ENCODE peak calls at places on chromosome 16, in ten cellular contexts. Y is activated gamma-delta T cell treated with Interleukin-2 at 50 U/mL for 16 hours; Z is dermis blood vessel endothelial cell; R is fibroblast of the aortic adventitia; F is mucosa of descending colon; D is NCI-H774; C is brain microvascular endothelial cell; X is adrenal gland; A is type B pancreatic cell; H is activated naive CD8-positive, alpha-beta T cell treated with anti-CD3 and anti-CD28 coated beads for 36 hours. J is an unnamed sample.
A peak's percentile ranks its signal among the peaks of the same experiment; 100 is the strongest.

GRCh38 chr16:81604960-81605383 is 160.4 kb downstream of the CMIP start:
- DNase-seq in R (peak; percentile 60), Z (peak; percentile 70), D (peak; percentile 16), X (no peak), F (no peak), C (peak; percentile 88), A (no peak), H (no peak), Y (no peak), J (no peak)

GRCh38 chr16:81618661-81619060 is 160.4 kb upstream of the PLCG2 start:
- DNase-seq in X (no peak), F (no peak), Z (no peak), C (no peak), Y (no peak), A (no peak), D (peak; percentile 30), H (no peak), R (no peak), J (no peak)

GRCh38 chr16:68590201-68590994 is 51.3 kb downstream of the ZFP90 start:
- DNase-seq in C (peak; percentile 42), R (peak; percentile 10), F (peak; percentile 64), D (no peak), H (peak; percentile 71), Y (peak; percentile 47), Z (peak; percentile 79), A (peak; percentile 81), X (peak; percentile 52), J (peak; percentile 83)

GRCh38 chr16:27326738-27327585 is 13.2 kb downstream of the IL4R start:
- DNase-seq in H (peak; percentile 58), Z (peak; percentile 84), A (no peak), F (peak; percentile 75), Y (no peak), C (peak; percentile 93), R (peak; percentile 96), D (no peak), X (peak; percentile 97), J (no peak)

GRCh38 chr16:51685498-51685897 is 534.4 kb upstream of the SALL1 start:
- DNase-seq in R (no peak), F (no peak), Z (no peak), H (no peak), Y (no peak), C (no peak), A (no peak), D (no peak), X (no peak), J (no peak)

GRCh38 chr16:57723170-57723569 is 12.4 kb upstream of the KATNB1 start:
- DNase-seq in Y (no peak), A (no peak), H (no peak), D (no peak), Z (peak; percentile 49), C (no peak), X (peak; percentile 17), F (no peak), R (no peak), J (peak; percentile 38)

GRCh38 chr16:35480988-35481387 is 2021.6 kb downstream of the TP53TG3F start:
- DNase-seq in Y (no peak), R (no peak), A (no peak), Z (no peak), H (no peak), F (no peak), C (no peak), D (no peak), X (no peak), J (no peak)

GRCh38 chr16:71626018-71626857 is at the start of gene MARVELD3:
- DNase-seq in R (no peak), F (peak; percentile 97), X (peak; percentile 4), D (peak; percentile 42), C (no peak), H (peak; percentile 30), Y (peak; percentile 12), A (peak; percentile 90), Z (no peak), J (no peak)

GRCh38 chr16:89710709-89711564 is 9.4 kb upstream of the SPATA2L start:
- DNase-seq in A (no peak), X (no peak), Z (no peak), R (no peak), Y (no peak), F (no peak), C (no peak), H (no peak), D (no peak), J (no peak)

GRCh38 chr16:23635958-23636357 is 5.2 kb downstream of the PALB2 start:
- DNase-seq in R (no peak), H (no peak), D (no peak), X (no peak), A (no peak), Z (no peak), C (no peak), Y (no peak), F (no peak), J (no peak)

GRCh38 chr16:6165330-6165984 is 1067.9 kb upstream of the EEF2KMT start:
- DNase-seq in R (no peak), Z (no peak), A (no peak), F (no peak), D (no peak), C (no peak), X (no peak), H (no peak), Y (no peak), J (no peak)

GRCh38 chr16:50315346-50315997 is 49.1 kb downstream of the ADCY7 start:
- DNase-seq in X (no peak), A (no peak), F (no peak), Y (no peak), C (no peak), D (no peak), Z (no peak), H (no peak), R (peak; percentile 9), J (no peak)

GRCh38 chr16:5315914-5316313 is 218.3 kb upstream of the EEF2KMT start:
- DNase-seq in R (no peak), H (no peak), F (no peak), X (no peak), Y (no peak), D (no peak), A (no peak), Z (no peak), C (no peak), J (no peak)

GRCh38 chr16:57875347-57875746 is 73.1 kb upstream of the KIFC3 start:
- DNase-seq in H (no peak), F (no peak), Z (no peak), R (no peak), X (no peak), A (no peak), Y (no peak), D (no peak), C (no peak), J (no peak)

GRCh38 chr16:88461291-88462269 is 8.5 kb downstream of the ZFPM1 start:
- DNase-seq in R (no peak), X (peak; percentile 49), D (no peak), Y (no peak), F (no peak), H (no peak), C (no peak), A (no peak), Z (no peak), J (no peak)

GRCh38 chr16:3017262-3017805 is 649 bp downstream of the CLDN6 start:
- DNase-seq in D (no peak), Y (no peak), A (no peak), R (no peak), C (no peak), F (no peak), H (no peak), X (no peak), Z (no peak), J (no peak)

GRCh38 chr16:86524029-86524428 is 13.7 kb downstream of the FOXF1 start:
- DNase-seq in A (no peak), F (no peak), C (no peak), H (no peak), R (no peak), Y (no peak), Z (no peak), X (no peak), D (no peak), J (no peak)

GRCh38 chr16:84976644-84977400 is 34.5 kb downstream of the ZDHHC7 start:
- DNase-seq in D (no peak), H (no peak), R (no peak), A (no peak), C (no peak), Y (no peak), F (peak; percentile 34), Z (peak; percentile 70), X (peak; percentile 68), J (no peak)

GRCh38 chr16:28554634-28555423 is 1.1 kb downstream of the SGF29 start:
- DNase-seq in H (no peak), R (peak; percentile 11), X (no peak), D (no peak), F (no peak), A (no peak), C (no peak), Z (no peak), Y (no peak), J (no peak)

GRCh38 chr16:16025214-16025968 is 76.0 kb downstream of the ABCC1 start:
- DNase-seq in F (no peak), Z (peak; percentile 80), R (peak; percentile 96), Y (peak; percentile 8), H (peak; percentile 36), X (peak; percentile 38), D (no peak), C (peak; percentile 93), A (no peak), J (no peak)

GRCh38 chr16:80746231-80746630 is 58.2 kb downstream of the CDYL2 start:
- DNase-seq in Z (no peak), F (no peak), D (no peak), H (no peak), A (no peak), X (no peak), C (no peak), R (peak; percentile 20), Y (no peak), J (no peak)

GRCh38 chr16:3612510-3613466 is 1.4 kb upstream of the SLX4 start:
- DNase-seq in Y (no peak), A (no peak), H (no peak), Z (no peak), X (no peak), D (no peak), R (no peak), C (no peak), F (no peak), J (no peak)

GRCh38 chr16:19085679-19086200 is 18.3 kb downstream of the COQ7 start:
- DNase-seq in D (no peak), H (no peak), A (no peak), F (peak; percentile 88), X (peak; percentile 52), C (peak; percentile 40), Z (peak; percentile 19), R (peak; percentile 47), Y (no peak), J (no peak)

GRCh38 chr16:85005278-85006069 is 5.9 kb downstream of the ZDHHC7 start:
- DNase-seq in X (no peak), Y (no peak), F (peak; percentile 37), A (no peak), R (peak; percentile 87), H (no peak), Z (no peak), D (no peak), C (no peak), J (no peak)

GRCh38 chr16:4521971-4522623 is 16.5 kb downstream of the CDIP1 start:
- DNase-seq in C (no peak), D (no peak), R (no peak), Z (no peak), A (no peak), Y (no peak), H (no peak), F (no peak), X (no peak), J (no peak)

GRCh38 chr16:2586901-2587480 is 49.2 kb downstream of the PDPK1 start:
- DNase-seq in R (no peak), Y (no peak), X (no peak), C (no peak), A (no peak), Z (no peak), H (no peak), F (no peak), D (no peak), J (no peak)

GRCh38 chr16:56617212-56618085 is 8.1 kb upstream of the MT1E start:
- DNase-seq in D (no peak), C (peak; percentile 52), A (no peak), R (peak; percentile 72), F (peak; percentile 83), X (peak; percentile 83), H (peak; percentile 76), Z (peak; percentile 63), Y (peak; percentile 36), J (no peak)

GRCh38 chr16:84970447-84971127 is 40.7 kb downstream of the ZDHHC7 start:
- DNase-seq in H (peak; percentile 72), X (peak; percentile 80), Z (peak; percentile 88), Y (peak; percentile 77), F (peak; percentile 74), C (peak; percentile 63), A (peak; percentile 83), D (peak; percentile 43), R (peak; percentile 73), J (peak; percentile 79)